ENCODE peak calls at places on chromosomes 2 and 18, in four cellular contexts. R, Z, O and W are unnamed samples.

GRCh38 chr18:7878265-7879173 is 311.4 kb downstream of the PTPRM start:
- DNase-seq in R (no peak), Z (no peak), O (peak), W (peak)

GRCh38 chr18:12606592-12607315 is 51.2 kb downstream of the SPIRE1 start:
- DNase-seq in R (no peak), Z (no peak), O (peak), W (peak)

GRCh38 chr2:47724221-47724981 is 58.5 kb upstream of the MSH6 start:
- DNase-seq in R (no peak), Z (no peak), O (peak), W (peak)

GRCh38 chr2:175259164-175259563 is 77.7 kb upstream of the ATP5MC3 start:
- DNase-seq in R (no peak), Z (no peak), O (no peak), W (no peak)

GRCh38 chr2:119638891-119639539 is 40.0 kb upstream of the TMEM177 start:
- DNase-seq in R (no peak), Z (no peak), O (no peak), W (no peak)

GRCh38 chr18:22001912-22002487 is 167.4 kb upstream of the GATA6 start:
- DNase-seq in R (no peak), Z (no peak), O (no peak), W (no peak)

GRCh38 chr2:76599732-76600368 is 889.1 kb upstream of the GCFC2 start:
- DNase-seq in R (no peak), Z (peak), O (peak), W (peak)

GRCh38 chr2:121480826-121481225 is 49.9 kb upstream of the RNU4ATAC start:
- DNase-seq in R (no peak), Z (no peak), O (no peak), W (no peak)

GRCh38 chr2:183838295-183838694 is 714.1 kb downstream of the NUP35 start:
- DNase-seq in R (no peak), Z (no peak), O (no peak), W (no peak)

GRCh38 chr2:54526226-54526879 is 70.2 kb downstream of the SPTBN1 start:
- DNase-seq in R (no peak), Z (no peak), O (no peak), W (no peak)

GRCh38 chr2:127619901-127620705 is 25.9 kb upstream of the GPR17 start:
- DNase-seq in R (no peak), Z (no peak), O (peak), W (no peak)

GRCh38 chr2:41024806-41025205 is 572.9 kb upstream of the SLC8A1 start:
- DNase-seq in R (no peak), Z (no peak), O (no peak), W (no peak)

GRCh38 chr2:98884658-98885057 is 51.4 kb downstream of the CRACDL start:
- DNase-seq in R (no peak), Z (no peak), O (no peak), W (no peak)

GRCh38 chr2:104318001-104318555 is 535.8 kb upstream of the POU3F3 start:
- DNase-seq in R (no peak), Z (no peak), O (no peak), W (no peak)

GRCh38 chr2:128628206-128628605 is 309.5 kb upstream of the HS6ST1 start:
- DNase-seq in R (no peak), Z (no peak), O (no peak), W (no peak)

GRCh38 chr2:8549273-8549922 is 132.5 kb upstream of the ID2 start:
- DNase-seq in R (no peak), Z (no peak), O (no peak), W (no peak)

GRCh38 chr2:240170354-240170735 is 29.9 kb upstream of the OTOS start:
- DNase-seq in R (no peak), Z (no peak), O (no peak), W (no peak)

GRCh38 chr2:200469708-200470600 is 39.9 kb downstream of the KCTD18 start:
- DNase-seq in R (no peak), Z (no peak), O (no peak), W (no peak)

GRCh38 chr2:144572977-144573376 is 53.1 kb upstream of the ZEB2 start:
- DNase-seq in R (no peak), Z (no peak), O (no peak), W (no peak)

GRCh38 chr2:130911996-130912395 is 75.3 kb downstream of the ARHGEF4 start:
- DNase-seq in R (no peak), Z (no peak), O (no peak), W (no peak)

GRCh38 chr2:181944164-181944913 is 41.3 kb upstream of the PPP1R1C start:
- DNase-seq in R (no peak), Z (no peak), O (no peak), W (no peak)

GRCh38 chr2:136361521-136361920 is 243.6 kb upstream of the CXCR4 start:
- DNase-seq in R (no peak), Z (no peak), O (no peak), W (no peak)

GRCh38 chr2:205187731-205188130 is 494.6 kb upstream of the NRP2 start:
- DNase-seq in R (no peak), Z (no peak), O (no peak), W (no peak)

GRCh38 chr2:9108210-9108967 is 98.2 kb upstream of the ASAP2 start:
- DNase-seq in R (no peak), Z (no peak), O (no peak), W (no peak)

GRCh38 chr2:86045541-86045940 is 60.1 kb downstream of the POLR1A start:
- DNase-seq in R (no peak), Z (no peak), O (no peak), W (no peak)

GRCh38 chr2:39570130-39570555 is 95.6 kb upstream of the TMEM178A start:
- DNase-seq in R (no peak), Z (no peak), O (no peak), W (no peak)

GRCh38 chr2:39571197-39571731 is 94.5 kb upstream of the TMEM178A start:
- DNase-seq in R (no peak), Z (no peak), O (peak), W (no peak)

GRCh38 chr2:39568561-39569006 is 97.1 kb upstream of the TMEM178A start:
- DNase-seq in R (no peak), Z (no peak), O (peak), W (no peak)

GRCh38 chr2:39568116-39568515 is 97.6 kb upstream of the TMEM178A start:
- DNase-seq in R (no peak), Z (no peak), O (peak), W (no peak)

DNA sequence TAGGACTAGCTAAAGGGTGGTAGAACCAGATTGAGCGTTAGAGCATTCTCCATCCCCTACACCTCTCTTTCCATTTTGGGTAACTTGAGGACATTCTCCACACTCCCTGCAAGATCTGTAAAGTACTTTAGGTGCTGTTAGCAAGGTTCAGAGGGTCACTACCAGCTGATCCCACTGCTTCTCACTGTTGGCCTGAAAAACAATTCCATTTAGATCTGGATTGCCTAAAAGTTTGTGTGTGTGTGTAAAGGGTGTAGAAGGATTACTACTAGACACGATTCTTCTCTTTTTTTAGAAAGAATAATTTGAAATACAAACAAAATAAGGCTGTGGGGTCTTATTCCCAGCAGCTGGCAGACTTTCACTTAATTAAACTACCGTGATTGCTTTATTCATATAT is 95.1 kb upstream of the TMEM178A start:
- DNase-seq in R (no peak), Z (no peak), O (no peak), W (no peak)
- H3K27ac ChIP-seq in R (peak), Z (no peak), O (no peak), W (no peak)

GRCh38 chr2:37146062-37146461 is 10.7 kb downstream of the EIF2AK2 start:
- DNase-seq in R (no peak), Z (no peak), O (no peak), W (no peak)

GRCh38 chr2:37153224-37153623 is 3.6 kb downstream of the EIF2AK2 start:
- DNase-seq in R (no peak), Z (no peak), O (no peak), W (no peak)

GRCh38 chr2:37148325-37148724 is 8.5 kb downstream of the EIF2AK2 start:
- DNase-seq in R (no peak), Z (no peak), O (peak), W (no peak)

GRCh38 chr2:37154790-37155189 is 2.0 kb downstream of the EIF2AK2 start:
- DNase-seq in R (no peak), Z (no peak), O (no peak), W (no peak)

GRCh38 chr2:37149626-37150322 is 7.0 kb downstream of the EIF2AK2 start:
- DNase-seq in R (no peak), Z (no peak), O (peak), W (no peak)
- H3K27ac ChIP-seq in R (no peak), Z (no peak), O (no peak), W (no peak)

GRCh38 chr18:79944746-79945117 is 6.7 kb downstream of the SLC66A2 start:
- DNase-seq in R (no peak), Z (no peak), O (no peak), W (no peak)
- H3K27ac ChIP-seq in R (no peak), Z (no peak), O (no peak), W (no peak)

GRCh38 chr2:20687260-20687772 is 20.4 kb downstream of the GDF7 start:
- DNase-seq in R (no peak), Z (no peak), O (no peak), W (no peak)

GRCh38 chr2:20693317-20693716 is 26.4 kb downstream of the GDF7 start:
- DNase-seq in R (no peak), Z (no peak), O (no peak), W (no peak)

GRCh38 chr2:20691076-20691708 is 24.2 kb downstream of the GDF7 start:
- DNase-seq in R (no peak), Z (no peak), O (no peak), W (no peak)

GRCh38 chr2:20692081-20692480 is 25.1 kb downstream of the GDF7 start:
- DNase-seq in R (no peak), Z (no peak), O (no peak), W (no peak)

GRCh38 chr2:20689428-20690264 is 22.7 kb downstream of the GDF7 start:
- DNase-seq in R (no peak), Z (no peak), O (no peak), W (no peak)
- H3K27ac ChIP-seq in R (no peak), Z (no peak), O (no peak), W (no peak)

DNA sequence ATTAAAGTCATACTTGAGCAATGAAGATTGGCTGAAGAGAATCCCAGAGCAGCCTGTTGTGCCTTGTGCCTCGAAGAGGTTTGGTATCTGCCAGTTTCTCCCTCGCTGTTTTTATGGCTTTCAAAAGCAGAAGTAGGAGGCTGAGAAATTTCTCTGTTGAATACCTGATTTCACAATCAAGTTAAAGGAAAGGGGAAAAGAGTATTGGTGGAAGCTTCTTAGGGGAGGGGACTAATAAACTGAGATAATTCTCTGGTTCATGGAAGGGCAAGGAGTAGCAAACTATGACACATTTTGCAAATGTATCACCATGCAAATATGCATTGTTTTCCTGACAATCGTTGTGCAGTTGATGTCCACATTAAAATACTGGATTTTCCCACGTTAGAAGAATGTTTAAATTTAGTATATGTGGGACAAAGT is at the start of gene IL1B:
- DNase-seq in R (no peak), Z (no peak), O (peak), W (peak)
- H3K27ac ChIP-seq in R (no peak), Z (no peak), O (peak), W (peak)

DNA sequence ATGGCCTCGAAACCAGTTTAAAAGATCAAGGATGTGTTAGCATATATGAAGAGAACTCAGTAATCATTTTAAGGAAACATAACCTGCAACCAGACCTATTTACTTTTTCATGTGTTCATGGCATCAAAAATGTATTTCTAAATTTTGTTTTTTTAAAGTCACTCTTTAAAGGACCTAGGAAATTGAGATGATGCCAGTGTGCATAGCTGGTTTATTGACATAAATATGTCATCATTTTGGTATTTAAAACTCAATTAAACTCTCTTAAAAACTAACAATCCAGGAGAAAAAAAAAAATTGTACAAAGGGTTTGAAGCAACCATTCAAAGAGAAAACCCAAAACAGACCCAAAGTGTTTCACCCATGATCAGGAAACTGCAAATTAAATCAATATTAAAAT is 198.9 kb upstream of the RND3 start:
- DNase-seq in R (no peak), Z (no peak), O (peak), W (no peak)
- H3K27ac ChIP-seq in R (no peak), Z (no peak), O (peak), W (no peak)

GRCh38 chr2:241352227-241352626 is 3.9 kb upstream of the FARP2 start:
- DNase-seq in R (no peak), Z (no peak), O (no peak), W (no peak)
- H3K27ac ChIP-seq in R (no peak), Z (no peak), O (no peak), W (no peak)